ENCODE peak calls at places on chromosomes 5 and 9, in eight cellular contexts. L is natural killer cell, I is AG09309, W is neural crest cell, O is cardiac muscle cell, P is uterus, X is nephron progenitor cell, M is right lobe of liver. C is an unnamed sample.

GRCh38 chr5:150277043-150277442 is 12.5 kb downstream of the CAMK2A start:
- DNase-seq in M (no peak), X (no peak), I (no peak), P (no peak), O (no peak), L (no peak), W (no peak), C (no peak)

GRCh38 chr5:172837640-172838039 is 3.6 kb downstream of the ERGIC1 start:
- DNase-seq in X (no peak), L (peak; percentile 44), P (no peak), O (no peak), W (no peak), M (peak; percentile 74), I (no peak), C (no peak)

GRCh38 chr5:164203581-164204225 is 698.3 kb downstream of the MAT2B start:
- DNase-seq in P (no peak), X (no peak), W (no peak), L (no peak), O (peak; percentile 56), I (no peak), M (no peak), C (no peak)

GRCh38 chr9:98118640-98119601 is at the start of gene TRIM14:
- DNase-seq in O (peak; percentile 72), M (peak; percentile 83), X (peak; percentile 81), W (peak; percentile 48), P (peak; percentile 54), L (peak; percentile 55), I (no peak), C (peak; percentile 78)

GRCh38 chr9:114287001-114287762 is 35.7 kb upstream of the ORM1 start:
- DNase-seq in I (no peak), W (no peak), M (peak; percentile 40), L (no peak), P (peak; percentile 16), O (no peak), X (no peak), C (peak; percentile 68)

GRCh38 chr5:149749481-149750365 is 19.6 kb downstream of the PPARGC1B start:
- DNase-seq in L (no peak), P (no peak), M (no peak), O (peak; percentile 68), X (no peak), W (no peak), I (no peak), C (no peak)

GRCh38 chr5:61330341-61330878 is 1.6 kb upstream of the ZSWIM6 start:
- DNase-seq in O (peak; percentile 58), X (no peak), I (no peak), P (peak; percentile 24), L (no peak), M (peak; percentile 54), W (no peak), C (no peak)

GRCh38 chr9:94697972-94698581 is 28.4 kb upstream of the AOPEP start:
- DNase-seq in W (no peak), X (peak; percentile 11), O (peak; percentile 27), L (no peak), I (no peak), P (no peak), M (no peak), C (no peak)

GRCh38 chr5:74639538-74640449 is 734 bp downstream of the ENC1 start:
- DNase-seq in L (peak; percentile 32), M (no peak), W (no peak), X (peak; percentile 52), O (peak; percentile 61), P (peak; percentile 39), I (no peak), C (peak; percentile 93)

GRCh38 chr5:177023247-177023703 is 779 bp downstream of the ZNF346 start:
- DNase-seq in O (peak; percentile 14), P (no peak), I (no peak), M (no peak), W (peak; percentile 8), X (no peak), L (no peak), C (no peak)

GRCh38 chr9:23117621-23118020 is 671.0 kb downstream of the DMRTA1 start:
- DNase-seq in O (no peak), W (no peak), I (no peak), L (no peak), P (no peak), M (no peak), X (no peak), C (no peak)

GRCh38 chr9:127916665-127917581 is at the start of gene ST6GALNAC4:
- DNase-seq in P (peak; percentile 98), I (no peak), O (peak; percentile 96), X (peak; percentile 98), M (peak; percentile 97), L (peak; percentile 93), W (peak; percentile 88), C (peak; percentile 89)

GRCh38 chr9:133768859-133769510 is 30.8 kb upstream of the SARDH start:
- DNase-seq in M (peak; percentile 99), O (no peak), W (no peak), X (peak; percentile 52), L (peak; percentile 10), I (no peak), P (peak; percentile 12), C (peak; percentile 86)

GRCh38 chr9:14441976-14442651 is 128.2 kb upstream of the NFIB start:
- DNase-seq in L (no peak), X (peak; percentile 33), W (peak; percentile 18), P (no peak), O (peak; percentile 34), I (no peak), M (no peak), C (no peak)

DNA sequence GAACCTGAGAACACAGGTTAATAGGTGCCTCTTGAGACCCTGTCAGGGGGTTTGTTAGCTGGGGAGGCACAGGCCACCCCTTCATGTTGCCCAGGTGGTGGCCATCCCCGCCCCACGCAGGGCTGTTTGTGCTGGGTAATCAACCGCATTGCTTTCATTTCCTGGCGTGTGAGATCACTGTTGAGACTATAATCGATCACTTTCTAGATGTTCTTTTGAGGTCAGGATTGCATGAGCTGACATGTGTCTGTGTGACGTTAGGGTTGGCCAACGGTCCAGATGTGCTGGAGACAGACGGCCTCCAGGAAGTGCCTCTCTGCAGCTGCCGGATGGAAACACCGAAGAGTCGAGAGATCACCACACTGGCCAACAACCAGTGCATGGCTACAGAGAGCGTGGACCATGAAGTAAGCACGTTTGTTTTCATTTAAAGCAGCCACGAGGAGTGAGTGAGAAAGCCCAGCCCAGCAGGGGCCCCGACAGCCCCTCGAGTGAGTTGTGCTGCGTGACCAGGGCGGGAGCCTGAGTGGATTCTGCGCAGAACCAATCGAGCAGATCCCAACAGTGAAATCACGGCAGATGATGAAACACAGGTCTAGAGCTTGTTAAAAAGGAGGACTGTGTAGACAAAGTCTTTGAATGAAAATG is 115.0 kb upstream of the CACNA1B start:
- DNase-seq in P (no peak), L (no peak), W (no peak), X (no peak), M (no peak), I (no peak), O (no peak), C (no peak)
- TF ChIP-seq CTCF in P (no peak), L (no peak), W (no peak), X (no peak), M (no peak), I (no peak), O (no peak), C (no peak)

DNA sequence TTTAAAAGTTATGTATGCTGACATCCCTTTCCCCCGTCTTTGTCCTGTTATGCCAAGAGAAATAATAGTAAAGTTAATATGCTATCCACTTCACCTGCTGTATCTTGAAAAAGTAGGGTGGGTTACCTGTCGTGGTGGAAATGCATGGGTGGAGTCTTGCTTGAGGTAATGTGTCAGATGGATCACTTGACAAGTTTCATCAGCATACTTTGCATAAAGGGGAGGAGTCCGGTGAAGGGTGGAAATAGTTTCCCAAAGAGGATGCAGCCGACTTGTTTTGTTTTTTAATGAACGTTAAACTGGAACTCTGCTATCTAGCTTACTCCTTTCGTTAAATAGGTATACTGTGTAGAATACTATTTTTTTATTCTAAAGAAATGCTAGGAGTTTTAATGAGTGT is 9.0 kb upstream of the DMRT3 start:
- DNase-seq in W (no peak), O (no peak), P (no peak), X (no peak), I (no peak), L (no peak), M (no peak), C (no peak)
- TF ChIP-seq CTCF in W (no peak), O (no peak), P (no peak), X (no peak), I (no peak), L (no peak), M (no peak), C (no peak)

DNA sequence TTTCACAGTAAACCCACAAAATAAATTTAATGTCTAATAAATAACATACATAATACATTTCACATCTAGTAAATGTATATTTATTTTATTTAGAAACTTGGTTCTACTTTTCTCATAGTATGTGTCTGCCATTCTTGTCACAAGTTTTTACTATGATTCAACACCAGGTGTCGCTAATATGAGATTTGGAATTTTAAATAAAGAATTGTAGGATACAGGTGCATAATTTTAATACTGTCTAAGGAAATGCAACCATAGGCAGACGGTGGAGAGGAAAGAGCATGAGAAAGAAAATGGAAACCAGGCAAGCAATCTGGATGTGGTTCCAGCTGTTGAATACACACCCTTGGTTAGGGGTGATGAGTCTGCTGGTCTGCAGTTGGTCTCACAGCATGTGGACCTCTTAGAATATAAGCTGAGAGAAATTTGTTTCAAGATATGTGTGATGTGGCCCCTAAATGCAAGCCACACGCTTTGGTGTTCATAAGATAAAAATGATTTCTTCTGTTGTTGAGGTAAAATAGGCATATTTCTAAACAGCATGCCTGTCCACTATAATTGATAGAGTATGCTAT is 114.7 kb upstream of the TXNDC8 start:
- DNase-seq in O (peak; percentile 45), X (no peak), P (no peak), W (no peak), M (no peak), L (no peak), I (no peak), C (no peak)
- TF ChIP-seq CTCF in O (peak; percentile 42), X (peak; percentile 44), P (peak; percentile 12), W (peak; percentile 71), M (peak; percentile 51), L (no peak), I (peak; percentile 25), C (peak; percentile 88)

GRCh38 chr5:445591-445990 is 2.6 kb downstream of the EXOC3 start:
- DNase-seq in P (no peak), M (peak; percentile 27), L (no peak), W (no peak), X (no peak), I (no peak), O (no peak), C (no peak)

GRCh38 chr5:448061-448765 is 5.2 kb downstream of the EXOC3 start:
- DNase-seq in X (no peak), O (no peak), L (peak; percentile 18), P (no peak), W (no peak), M (peak; percentile 51), I (no peak), C (no peak)

GRCh38 chr5:446066-446725 is 3.2 kb downstream of the EXOC3 start:
- DNase-seq in W (no peak), X (no peak), I (no peak), M (peak; percentile 33), P (no peak), L (no peak), O (no peak), C (no peak)

GRCh38 chr5:447501-447900 is 4.5 kb downstream of the EXOC3 start:
- DNase-seq in W (no peak), X (no peak), L (no peak), P (no peak), O (no peak), M (peak; percentile 36), I (no peak), C (no peak)

DNA sequence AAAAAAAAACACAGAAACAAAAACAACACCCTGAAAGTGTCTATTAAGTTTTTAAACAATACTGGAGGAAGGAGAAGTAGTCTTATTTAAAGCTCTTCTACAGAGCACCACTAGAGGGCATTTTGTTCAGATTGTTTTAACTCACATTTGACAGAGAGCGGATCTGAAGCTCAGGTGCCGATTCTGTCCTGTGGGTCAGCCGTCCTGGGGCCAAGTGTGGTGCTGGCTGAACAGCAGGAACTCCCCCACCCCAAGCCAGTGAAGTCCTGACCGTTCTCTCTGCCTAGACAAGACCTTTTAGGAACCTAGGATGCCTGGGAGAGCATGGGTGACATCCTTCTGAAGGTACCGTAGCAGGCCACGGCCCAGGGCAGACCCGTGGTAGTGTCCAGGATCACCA is 3.9 kb downstream of the EXOC3 start:
- DNase-seq in I (no peak), W (no peak), O (peak; percentile 55), P (no peak), X (no peak), M (peak; percentile 35), L (no peak), C (no peak)
- TF ChIP-seq CTCF in I (peak; percentile 43), W (peak; percentile 69), O (peak; percentile 60), P (no peak), X (peak; percentile 61), M (peak; percentile 53), L (peak; percentile 56), C (peak; percentile 83)

C was measured in chondrocyte.